ENCODE peak calls at places on chromosomes 11 and 22, in four cellular contexts. V is MM.1S, Q is GM23338, L is PC-9. J is an unnamed sample. For H3K4me1, the result is how much of the 10 kb centered on the place peaks cover.

GRCh38 chr22:49752598-49753091 is 75.0 kb downstream of the BRD1 start:
- DNase-seq in V (no peak), L (no peak), Q (no peak), J (no peak)

GRCh38 chr11:69280451-69280850 is 13.5 kb upstream of the MYEOV start:
- DNase-seq in Q (no peak), L (peak), V (no peak), J (peak)

GRCh38 chr22:24423519-24424000 is 3.8 kb upstream of the ADORA2A start:
- DNase-seq in L (peak), V (peak), Q (peak), J (peak)

GRCh38 chr22:48705159-48705916 is 1122.3 kb downstream of the BRD1 start:
- DNase-seq in V (no peak), Q (no peak), L (no peak), J (no peak)

GRCh38 chr11:61912530-61912898 is 4.9 kb downstream of the RAB3IL1 start:
- DNase-seq in L (no peak), Q (no peak), V (no peak), J (no peak)

GRCh38 chr11:39149214-39149613 is 2310.2 kb downstream of the LRRC4C start:
- DNase-seq in L (no peak), Q (no peak), V (no peak), J (no peak)

GRCh38 chr11:68541983-68542382 is 81.4 kb downstream of the PPP6R3 start:
- DNase-seq in Q (no peak), L (no peak), V (no peak), J (peak)

GRCh38 chr11:33329705-33330329 is 72.6 kb downstream of the HIPK3 start:
- DNase-seq in V (peak), L (peak), Q (peak), J (peak)

GRCh38 chr11:110097459-110098012 is 4.3 kb downstream of the ZC3H12C start:
- DNase-seq in L (no peak), V (no peak), Q (no peak), J (no peak)

DNA sequence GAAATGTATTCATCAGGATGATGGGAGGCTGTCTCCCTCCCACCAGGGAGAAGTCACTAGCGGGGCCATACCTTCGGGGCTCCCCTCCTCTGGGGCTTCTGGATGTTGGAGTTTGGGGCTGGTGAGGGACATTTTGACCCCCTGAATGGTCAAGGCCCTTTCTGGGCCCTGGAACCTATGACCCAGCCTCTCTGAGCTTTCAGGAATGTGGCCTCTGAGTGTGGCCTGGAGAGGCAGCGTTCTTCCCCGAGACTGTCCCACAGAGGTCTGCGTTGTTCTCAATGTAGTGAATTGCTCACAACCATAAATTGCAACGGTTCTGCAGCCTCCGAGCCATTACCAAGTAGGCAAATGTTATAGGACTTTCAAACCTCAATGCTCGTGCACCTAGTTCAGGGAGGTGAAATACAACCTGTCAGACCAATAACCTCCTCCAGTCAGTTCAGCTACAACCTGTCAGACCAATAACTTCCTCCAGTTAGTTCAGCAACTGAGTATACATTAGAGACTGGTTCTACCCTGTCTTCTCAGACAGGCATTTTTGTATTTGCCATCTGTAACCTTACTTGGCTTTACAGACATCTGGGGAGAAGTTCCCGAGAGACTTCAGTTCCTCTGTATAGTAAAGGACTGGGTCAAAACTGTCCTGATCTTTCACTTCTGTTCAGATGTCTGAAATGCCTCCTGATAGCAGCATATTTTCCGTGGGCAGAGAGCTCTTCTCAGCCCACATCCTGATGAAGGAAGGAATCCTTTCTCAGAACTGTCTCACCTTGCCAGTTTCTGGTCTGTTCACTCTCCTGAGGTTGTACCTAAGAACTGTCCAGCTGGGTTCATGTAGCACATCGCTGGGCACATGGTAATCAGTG is 34.1 kb downstream of the MICAL2 start:
- DNase-seq in L (no peak), V (no peak), Q (no peak), J (no peak)
- H3K4me2 ChIP-seq in L (no peak), V (no peak), Q (no peak), J (no peak)

GRCh38 chr11:118915941-118916841 is 9.5 kb downstream of the BCL9L start:
- DNase-seq in L (no peak), Q (no peak), V (no peak), J (peak)

GRCh38 chr11:118913411-118914125 is 12.2 kb downstream of the BCL9L start:
- DNase-seq in Q (no peak), V (no peak), L (no peak), J (peak)

GRCh38 chr11:118912742-118913410 is 12.8 kb downstream of the BCL9L start:
- DNase-seq in L (no peak), V (no peak), Q (no peak), J (peak)

GRCh38 chr11:118915396-118915795 is 10.3 kb downstream of the BCL9L start:
- DNase-seq in V (no peak), Q (no peak), L (no peak), J (no peak)

GRCh38 chr11:118914178-118914918 is 11.4 kb downstream of the BCL9L start:
- DNase-seq in L (peak), Q (peak), V (no peak), J (no peak)
- H3K4me1 ChIP-seq in L (half or more), Q (half or more), V (under half), J (half or more)

DNA sequence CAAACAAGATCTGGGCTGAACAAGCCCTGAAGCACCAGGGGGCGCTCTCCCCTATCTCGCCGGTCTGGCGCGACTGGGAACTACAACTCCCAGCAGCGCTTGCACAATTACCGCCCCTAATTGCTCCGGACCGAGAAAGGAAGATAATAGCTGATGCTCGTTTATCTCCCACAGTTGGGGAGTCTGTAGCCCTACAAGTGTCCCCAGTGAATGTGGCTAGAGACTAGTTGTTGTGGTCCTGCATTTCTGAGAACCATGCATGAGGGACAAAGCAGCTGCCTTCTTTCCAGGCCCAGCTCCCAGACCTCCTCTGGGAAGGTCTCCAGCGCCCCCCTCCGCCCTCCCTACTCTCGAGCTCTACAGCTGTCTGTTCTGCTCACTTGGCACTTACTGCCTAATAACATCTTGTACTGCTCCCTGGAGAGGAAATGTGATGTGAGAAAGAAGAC is 34.4 kb downstream of the NRXN2 start:
- DNase-seq in V (peak), Q (peak), L (peak), J (peak)
- TF ChIP-seq EZH2 in V (no peak), Q (no peak), L (no peak), J (no peak)

DNA sequence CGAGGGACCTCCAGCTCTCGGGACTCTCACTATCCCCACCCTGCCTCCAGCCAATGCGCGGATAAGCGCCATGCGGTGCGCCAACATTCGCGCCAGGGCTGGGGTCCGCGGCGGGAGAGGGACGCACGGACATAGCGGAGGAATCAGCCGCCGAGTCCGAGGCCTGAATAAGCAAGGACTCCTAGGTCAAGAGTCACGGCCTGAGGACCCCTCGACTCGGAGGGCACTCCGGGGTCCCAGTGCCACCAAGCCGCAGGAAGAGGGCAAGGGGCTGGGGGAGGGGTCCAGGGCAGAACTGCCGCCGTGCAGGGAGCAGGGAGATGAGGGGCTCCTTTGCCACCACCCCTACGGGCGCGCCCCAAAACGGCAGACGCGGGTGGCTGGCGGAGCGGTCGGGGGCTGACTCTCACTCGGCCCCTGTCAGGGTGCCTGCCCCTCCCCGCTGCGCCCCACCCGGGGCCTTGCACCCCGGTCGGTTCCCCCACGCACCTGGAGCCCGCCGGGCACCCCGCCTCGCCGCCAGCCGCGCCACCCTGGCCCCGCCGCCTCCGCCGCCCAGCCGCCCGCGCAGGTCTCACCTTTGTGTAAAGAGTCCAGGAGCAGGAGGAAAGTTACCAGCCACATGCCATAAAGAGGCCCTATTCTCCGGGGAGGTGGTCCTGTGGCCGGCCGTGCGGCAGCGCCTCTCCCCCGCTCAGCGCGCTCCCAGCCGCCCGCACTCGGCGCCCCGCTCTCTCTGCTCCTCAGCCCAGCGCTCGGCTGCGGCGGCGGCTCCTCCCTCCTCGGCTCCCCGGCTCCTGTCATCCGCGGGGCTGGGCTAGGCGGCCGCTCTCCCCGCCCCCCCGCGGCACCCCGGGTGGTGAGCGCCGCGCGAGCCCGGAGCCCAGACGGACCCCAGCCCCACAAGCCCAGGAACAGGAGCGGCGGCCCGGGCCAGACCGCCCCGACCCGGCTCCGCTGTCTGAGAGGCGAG is at the start of gene DSCAML1:
- DNase-seq in Q (peak), L (no peak), V (no peak), J (peak)
- H3K4me2 ChIP-seq in Q (peak), L (no peak), V (no peak), J (no peak)